ENCODE peak calls at places on chromosomes 7 and 10, in five cellular contexts. U is CD8-positive, alpha-beta T cell; W is GM23248; B is lower lobe of right lung; P is CD4-positive, CD25-positive, alpha-beta regulatory T cell. E is an unnamed sample. For H3K9me3, the result is how much of the 10 kb centered on the place peaks cover.

GRCh38 chr7:128117691-128118090 is 86.5 kb upstream of the LRRC4 start:
- DNase-seq in B (no peak), U (no peak), P (no peak), W (no peak), E (no peak)

GRCh38 chr7:38448076-38448475 is 174.6 kb upstream of the TARP start:
- DNase-seq in U (no peak), W (peak), B (no peak), P (no peak), E (no peak)

GRCh38 chr10:128000660-128001059 is 93.8 kb downstream of the PTPRE start:
- DNase-seq in U (no peak), P (no peak), W (peak), B (peak), E (no peak)

GRCh38 chr10:46298346-46299266 is 11.8 kb downstream of the ANTXRL start:
- DNase-seq in W (no peak), P (no peak), B (no peak), U (peak), E (no peak)

GRCh38 chr7:7524121-7524520 is 11.6 kb downstream of the COL28A1 start:
- DNase-seq in W (peak), U (no peak), P (no peak), B (no peak), E (no peak)

GRCh38 chr10:122738031-122738430 is 38.4 kb upstream of the C10orf120 start:
- DNase-seq in W (no peak), U (no peak), B (no peak), P (no peak), E (no peak)

GRCh38 chr10:89867964-89868363 is 166.6 kb downstream of the KIF20B start:
- DNase-seq in U (no peak), P (no peak), B (no peak), W (no peak), E (no peak)

GRCh38 chr10:63586048-63586447 is 64.8 kb downstream of the REEP3 start:
- DNase-seq in U (no peak), P (no peak), W (no peak), B (no peak), E (no peak)

GRCh38 chr10:13352519-13352918 is 4.4 kb upstream of the SEPHS1 start:
- DNase-seq in B (no peak), P (no peak), W (no peak), U (no peak), E (no peak)

GRCh38 chr10:76037531-76037930 is 606.1 kb downstream of the LRMDA start:
- DNase-seq in B (no peak), W (peak), U (no peak), P (no peak), E (no peak)

DNA sequence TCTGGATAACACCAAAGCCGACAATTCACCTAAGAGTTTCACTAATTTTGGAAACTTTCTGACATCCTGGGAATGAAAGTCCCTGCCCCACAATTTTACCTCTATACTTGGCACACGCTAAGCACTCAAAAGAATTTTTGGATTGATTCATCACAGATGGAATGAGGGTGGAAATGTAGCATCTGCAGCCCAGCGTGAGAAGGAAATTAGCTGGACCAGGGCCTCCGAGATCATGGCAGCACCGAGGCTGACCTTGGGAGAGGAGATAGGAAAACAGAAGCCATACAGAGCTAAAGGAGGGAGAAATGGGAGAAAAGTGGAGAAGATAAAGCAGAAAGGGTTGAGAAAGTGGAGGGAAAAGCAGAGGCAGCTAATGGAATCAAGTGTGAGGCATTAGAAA is 606.6 kb upstream of the DPP6 start:
- DNase-seq in B (no peak), P (no peak), W (no peak), U (no peak), E (no peak)
- H3K9me3 ChIP-seq in B (under half), P (under half), W (under half), U (under half), E (under half)

DNA sequence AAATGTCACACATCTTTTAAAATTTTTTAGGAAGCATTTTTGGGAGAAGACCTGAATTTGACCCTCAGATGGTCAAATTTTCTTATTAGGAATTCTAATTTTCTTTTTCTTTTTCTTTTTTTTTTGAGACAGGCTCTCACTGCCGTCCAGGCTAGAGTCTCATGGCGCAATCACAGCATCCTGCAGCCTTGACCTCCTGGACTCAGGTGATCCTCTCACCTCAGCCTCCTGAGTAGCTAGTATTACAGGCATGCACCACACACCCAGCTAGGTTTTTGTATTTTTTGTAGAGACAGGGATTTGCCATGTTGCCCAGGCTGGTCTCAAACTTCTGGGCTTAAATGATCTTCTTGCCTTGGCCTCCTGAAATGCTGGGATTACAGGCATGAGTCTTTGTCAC is 65.4 kb downstream of the AKAP9 start:
- DNase-seq in P (no peak), B (no peak), W (no peak), U (no peak), E (no peak)
- H3K9me3 ChIP-seq in P (under half), B (under half), W (under half), U (under half), E (under half)

GRCh38 chr10:103481974-103482531 is 3.0 kb upstream of the CALHM3 start:
- DNase-seq in P (no peak), U (no peak), W (peak), B (no peak), E (no peak)
- H3K9me3 ChIP-seq in P (under half), U (under half), W (under half), B (under half), E (under half)

GRCh38 chr10:130713105-130713504 is 576.9 kb downstream of the GLRX3 start:
- DNase-seq in W (no peak), U (no peak), B (no peak), P (no peak), E (no peak)
- H3K9me3 ChIP-seq in W (under half), U (under half), B (under half), P (under half), E (under half)

DNA sequence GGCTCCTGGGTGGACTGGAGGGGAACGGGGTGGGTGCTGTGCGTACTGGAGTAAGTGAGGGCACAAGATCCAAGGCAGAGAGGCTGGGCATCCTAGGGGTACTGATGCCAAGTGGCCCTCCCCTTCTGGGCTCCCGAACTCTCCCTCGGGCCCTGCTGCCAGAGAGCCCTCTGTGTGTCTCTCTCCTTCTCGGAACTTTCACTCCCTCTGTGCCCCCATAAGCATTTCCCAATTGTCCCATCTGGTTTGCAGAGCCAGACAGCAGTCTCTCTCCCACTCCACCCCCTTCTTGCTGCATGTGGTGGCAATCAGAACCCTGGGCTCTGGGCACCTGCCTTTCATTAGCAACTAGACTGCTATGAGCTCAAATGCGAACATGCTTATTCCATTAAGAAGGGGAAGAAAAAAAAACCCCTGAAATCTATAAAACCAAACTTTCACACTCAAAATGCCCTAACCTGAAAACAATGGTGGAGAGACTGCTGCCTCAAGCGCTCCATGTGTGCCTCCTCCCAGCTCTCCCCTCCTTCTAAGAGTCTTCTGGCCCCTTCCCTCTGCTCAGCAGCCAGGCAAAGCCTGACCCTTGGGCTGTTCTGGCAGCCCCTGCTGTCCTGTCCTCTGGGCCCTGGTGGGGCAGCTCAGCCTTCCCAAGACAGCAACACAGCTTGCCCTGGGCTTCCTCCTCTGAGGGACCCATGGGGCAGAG is 415.6 kb downstream of the PLXNA4 start:
- DNase-seq in B (no peak), W (peak), P (no peak), U (no peak), E (no peak)
- H3K9me3 ChIP-seq in B (under half), W (under half), P (under half), U (under half), E (under half)

DNA sequence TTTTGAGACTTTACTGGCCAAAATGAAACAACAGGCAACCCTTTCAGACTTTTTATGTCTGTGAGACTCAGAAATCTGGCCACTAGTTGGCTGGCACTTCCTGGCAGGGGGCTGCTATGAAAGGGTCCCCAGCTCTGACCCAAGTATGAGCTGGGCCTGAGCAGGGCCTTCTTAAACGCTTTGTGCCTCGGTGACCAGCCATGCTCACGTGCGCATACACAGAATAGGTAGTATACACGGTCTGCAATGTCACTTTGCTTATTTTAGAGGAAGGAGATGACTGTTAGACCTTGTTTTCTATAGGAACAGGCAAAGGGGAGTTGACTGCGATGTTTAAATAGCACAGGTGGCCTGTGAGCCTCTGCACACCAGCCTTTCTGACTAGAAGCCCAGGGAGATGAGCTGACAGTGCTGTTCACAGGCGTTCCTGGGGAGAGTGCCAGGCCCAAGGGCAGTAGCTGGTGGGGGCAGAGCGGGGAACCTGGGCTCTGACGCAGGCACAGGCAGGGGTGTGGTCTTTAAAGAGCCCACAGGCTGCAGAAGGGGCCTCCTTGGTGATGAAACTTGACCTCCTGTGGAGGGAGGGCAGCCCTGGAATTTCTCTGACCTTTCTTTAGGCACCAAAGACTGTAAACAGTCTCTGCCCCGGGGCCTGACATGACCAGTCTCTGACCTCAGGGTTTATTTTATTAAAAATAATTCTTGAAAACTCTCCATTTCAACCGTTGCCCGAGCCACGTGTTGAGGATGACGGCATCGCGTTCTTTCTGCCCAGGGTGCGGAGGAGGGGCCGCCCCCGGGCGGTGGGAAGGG is 129.4 kb downstream of the VIPR2 start:
- DNase-seq in W (peak), P (no peak), U (no peak), B (peak), E (no peak)
- H3K9me3 ChIP-seq in W (under half), P (under half), U (under half), B (under half), E (under half)